ENCODE peak calls at places on chromosome X, in eight cellular contexts. B is astrocyte of the cerebellum; F is tibial nerve; J is AG04450; W is ascending aorta; H is K562; P is CD4-positive, alpha-beta memory T cell; S is heart right ventricle. Y is an unnamed sample.

GRCh38 chrX:41468647-41469323 is 21.6 kb downstream of the NYX start:
- DNase-seq in B (no peak), F (no peak), J (no peak), W (no peak), H (no peak), P (no peak), S (no peak), Y (no peak)

GRCh38 chrX:115560211-115560977 is 580 bp upstream of the PLS3 start:
- DNase-seq in B (no peak), F (no peak), J (no peak), W (no peak), H (no peak), P (no peak), S (no peak), Y (no peak)

GRCh38 chrX:38045697-38046096 is 39.3 kb downstream of the SYTL5 start:
- DNase-seq in B (no peak), F (no peak), J (no peak), W (no peak), H (no peak), P (no peak), S (no peak), Y (no peak)

GRCh38 chrX:37380920-37381319 is 31.8 kb downstream of the PRRG1 start:
- DNase-seq in B (peak), F (no peak), J (peak), W (no peak), H (no peak), P (no peak), S (no peak), Y (no peak)

GRCh38 chrX:151789179-151789800 is 54.7 kb downstream of the CNGA2 start:
- DNase-seq in B (peak), F (peak), J (peak), W (peak), H (no peak), P (no peak), S (peak), Y (no peak)

GRCh38 chrX:68599256-68600152 is 48.0 kb upstream of the STARD8 start:
- DNase-seq in B (no peak), F (no peak), J (no peak), W (no peak), H (peak), P (no peak), S (no peak), Y (no peak)

GRCh38 chrX:15574017-15574416 is 26.7 kb downstream of the ACE2 start:
- DNase-seq in B (no peak), F (no peak), J (no peak), W (no peak), H (no peak), P (no peak), S (no peak), Y (no peak)

GRCh38 chrX:71458866-71459265 is 74.0 kb upstream of the OGT start:
- DNase-seq in B (no peak), F (no peak), J (no peak), W (no peak), H (no peak), P (no peak), S (no peak), Y (no peak)

GRCh38 chrX:17376381-17377046 is 1.5 kb downstream of the NHS start:
- DNase-seq in B (no peak), F (no peak), J (no peak), W (no peak), H (no peak), P (no peak), S (peak), Y (peak)
- H3K4me3 ChIP-seq in B (peak), F (peak), J (peak), W (peak), H (no peak), P (no peak), S (peak), Y (no peak)

DNA sequence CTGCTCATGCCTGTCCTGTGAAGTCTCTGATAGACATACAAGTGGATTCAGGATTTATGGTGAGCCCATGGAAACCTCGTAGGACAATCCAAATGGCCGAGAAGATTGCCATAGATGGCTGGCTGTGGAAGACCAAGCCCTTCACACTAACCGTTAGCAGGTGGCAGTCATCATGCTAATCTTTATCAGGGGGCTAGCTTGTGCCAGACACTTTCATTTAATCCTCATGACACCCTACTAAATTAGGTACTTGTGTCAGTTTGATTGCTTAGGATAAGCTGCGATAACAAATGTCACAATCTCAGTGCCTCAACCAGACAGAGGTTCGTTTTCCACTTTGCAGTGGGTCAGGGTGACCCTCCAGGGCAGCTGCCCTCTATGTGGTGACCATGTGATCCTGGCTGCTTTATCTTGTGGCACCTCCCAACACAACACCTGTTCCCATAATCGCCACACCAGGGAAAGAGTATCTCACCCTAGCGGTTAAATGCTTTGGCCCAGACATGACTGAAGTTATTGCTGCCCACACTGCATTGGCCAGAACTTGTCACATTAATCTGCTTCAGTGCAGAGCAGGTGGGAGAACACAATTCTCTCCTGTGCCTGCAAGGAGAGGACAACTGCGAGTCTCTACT is 60.8 kb downstream of the REPS2 start:
- DNase-seq in B (no peak), F (no peak), J (no peak), W (no peak), H (peak), P (no peak), S (no peak), Y (no peak)
- H3K4me3 ChIP-seq in B (no peak), F (no peak), J (no peak), W (no peak), H (no peak), P (no peak), S (no peak), Y (no peak)

DNA sequence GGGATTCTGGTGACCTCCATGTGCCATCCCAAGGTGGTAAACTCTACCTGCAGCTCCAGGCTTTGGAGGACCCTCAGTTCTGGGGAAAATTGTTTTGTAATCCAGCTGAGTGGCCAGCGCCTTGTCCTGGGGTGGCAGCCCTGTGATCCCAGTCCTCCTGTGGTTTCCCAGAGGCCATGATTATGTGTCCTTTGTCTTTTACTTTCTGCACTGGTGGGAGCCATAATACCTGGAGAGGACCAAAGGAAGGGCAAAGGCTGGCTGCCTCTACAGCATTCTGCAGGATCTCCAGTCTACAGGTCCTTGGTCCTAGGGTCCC is 64.0 kb downstream of the NBDY start:
- DNase-seq in B (no peak), F (no peak), J (no peak), W (no peak), H (no peak), P (no peak), S (no peak), Y (no peak)
- H3K4me3 ChIP-seq in B (no peak), F (no peak), J (no peak), W (no peak), H (no peak), P (no peak), S (no peak), Y (no peak)

GRCh38 chrX:154020500-154021115 is 906 bp upstream of the IRAK1 start:
- DNase-seq in B (no peak), F (no peak), J (no peak), W (no peak), H (no peak), P (no peak), S (no peak), Y (no peak)
- H3K4me3 ChIP-seq in B (peak), F (peak), J (peak), W (peak), H (peak), P (no peak), S (no peak), Y (peak)

GRCh38 chrX:139642241-139642927 is 65.6 kb downstream of the MCF2 start:
- DNase-seq in B (peak), F (no peak), J (no peak), W (no peak), H (no peak), P (no peak), S (no peak), Y (no peak)
- H3K4me3 ChIP-seq in B (peak), F (no peak), J (no peak), W (no peak), H (no peak), P (no peak), S (no peak), Y (no peak)

DNA sequence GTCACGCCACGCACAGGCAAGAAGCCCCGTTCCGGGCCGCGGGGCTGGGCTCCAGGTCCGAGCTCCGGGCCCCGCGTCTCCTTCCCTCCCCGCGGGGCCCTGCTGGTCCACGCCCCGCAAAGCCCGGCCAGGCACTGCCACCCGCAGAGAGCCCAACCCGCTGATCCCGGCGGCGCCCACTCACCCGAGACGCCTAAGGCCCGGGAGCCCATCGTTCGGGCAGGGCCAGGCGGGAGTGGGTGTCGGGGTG is 870 bp downstream of the PDZD4 start:
- DNase-seq in B (no peak), F (no peak), J (no peak), W (no peak), H (no peak), P (no peak), S (no peak), Y (no peak)
- H3K4me3 ChIP-seq in B (peak), F (peak), J (no peak), W (peak), H (no peak), P (no peak), S (peak), Y (no peak)

DNA sequence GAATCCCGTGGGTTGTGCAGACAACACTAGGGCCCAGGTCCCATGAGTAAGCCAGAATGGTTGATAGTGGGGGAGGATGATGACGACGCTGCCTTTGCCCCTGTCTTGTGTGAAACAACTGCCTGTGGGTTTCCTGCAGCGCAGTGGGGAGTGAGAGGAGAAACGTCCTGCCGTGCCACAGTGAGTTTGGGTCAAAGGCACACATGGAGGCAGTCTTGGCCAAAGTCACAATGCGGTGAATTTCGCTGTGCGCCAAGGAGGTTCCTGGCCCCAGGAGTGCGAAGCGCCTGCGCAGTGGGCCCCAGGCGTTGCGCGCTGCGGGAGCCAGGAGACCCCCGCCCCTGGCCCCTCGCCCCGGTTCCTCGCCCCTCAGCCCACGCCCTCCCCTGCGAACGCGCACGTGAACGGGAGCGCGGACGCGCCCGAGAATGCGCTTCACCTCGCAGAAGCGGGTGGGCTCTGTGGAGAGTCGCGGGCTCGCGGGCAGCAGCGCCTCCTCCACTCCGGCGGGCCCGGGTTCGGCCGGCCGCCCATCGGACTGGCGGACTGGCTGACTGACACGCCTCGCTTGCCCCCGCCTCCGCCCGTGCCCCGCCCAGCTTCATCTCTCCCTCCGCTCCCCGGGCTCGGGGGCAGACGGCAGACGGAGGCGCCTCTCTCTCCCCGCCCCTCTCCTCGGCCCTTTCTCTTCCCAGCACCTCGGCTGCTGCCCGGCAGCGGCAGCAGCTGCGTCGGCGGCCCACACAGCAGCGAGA is at the start of gene NUDT10:
- DNase-seq in B (no peak), F (no peak), J (no peak), W (peak), H (no peak), P (peak), S (peak), Y (peak)
- H3K4me3 ChIP-seq in B (peak), F (peak), J (peak), W (peak), H (no peak), P (no peak), S (no peak), Y (peak)

GRCh38 chrX:154751121-154751668 is 318 bp upstream of the GAB3 start:
- DNase-seq in B (no peak), F (no peak), J (no peak), W (no peak), H (peak), P (peak), S (no peak), Y (peak)
- H3K4me3 ChIP-seq in B (peak), F (peak), J (peak), W (peak), H (peak), P (peak), S (no peak), Y (peak)

GRCh38 chrX:39731390-39731680 is 366.4 kb downstream of the BCOR start:
- DNase-seq in B (no peak), F (no peak), J (no peak), W (peak), H (no peak), P (no peak), S (no peak), Y (no peak)
- H3K4me3 ChIP-seq in B (no peak), F (no peak), J (no peak), W (no peak), H (no peak), P (no peak), S (no peak), Y (no peak)

Y was measured in GM06990.